ENCODE peak calls at places on chromosome X, in seven cellular contexts. E is stimulated activated CD4-positive, alpha-beta T cell treated with anti-CD3 and anti-CD28 coated beads, Interleukin-4, amount 100 ng/mL, for 1 hour; K is EH; R is activated gamma-delta T cell treated with Interleukin-2 at 50 U/mL for 16 hours; J is BE2C; M is cardiac fibroblast; C is NCI-H1092. V is an unnamed sample.

GRCh38 chrX:46849933-46850332 is 13.1 kb downstream of the RP2 start:
- DNase-seq in E (no peak), K (peak; percentile 26), R (no peak), J (peak; percentile 10), M (no peak), C (no peak), V (peak; percentile 50)

GRCh38 chrX:51804741-51805140 is 61.5 kb downstream of the GSPT2 start:
- DNase-seq in E (no peak), K (no peak), R (no peak), J (no peak), M (no peak), C (no peak), V (no peak)

GRCh38 chrX:128623361-128623760 is 571.2 kb upstream of the ACTRT1 start:
- DNase-seq in E (no peak), K (no peak), R (no peak), J (no peak), M (no peak), C (no peak), V (no peak)

GRCh38 chrX:23493941-23494374 is 159.3 kb downstream of the PTCHD1 start:
- DNase-seq in E (no peak), K (peak; percentile 29), R (no peak), J (peak; percentile 23), M (no peak), C (no peak), V (peak; percentile 33)

GRCh38 chrX:132025085-132025484 is 2.0 kb downstream of the STK26 start:
- DNase-seq in E (peak; percentile 2), K (no peak), R (no peak), J (no peak), M (no peak), C (no peak), V (no peak)

GRCh38 chrX:108736509-108737479 is at the start of gene IRS4:
- DNase-seq in E (no peak), K (peak; percentile 22), R (no peak), J (peak; percentile 36), M (peak; percentile 10), C (no peak), V (no peak)

GRCh38 chrX:25206761-25207160 is 191.0 kb upstream of the ARX start:
- DNase-seq in E (no peak), K (peak; percentile 5), R (no peak), J (no peak), M (no peak), C (no peak), V (no peak)

GRCh38 chrX:3244955-3245354 is 101.5 kb downstream of the MXRA5 start:
- DNase-seq in E (no peak), K (peak; percentile 38), R (no peak), J (no peak), M (peak; percentile 6), C (no peak), V (no peak)

GRCh38 chrX:101206471-101206870 is 13.1 kb upstream of the DRP2 start:
- DNase-seq in E (no peak), K (peak; percentile 65), R (no peak), J (no peak), M (peak; percentile 58), C (no peak), V (peak; percentile 10)

GRCh38 chrX:152926279-152926678 is 28.4 kb downstream of the ZNF185 start:
- DNase-seq in E (peak; percentile 41), K (peak; percentile 71), R (peak; percentile 18), J (peak; percentile 60), M (peak; percentile 58), C (peak; percentile 51), V (peak; percentile 80)

GRCh38 chrX:95059909-95060308 is 1385.9 kb downstream of the FAM133A start:
- DNase-seq in E (no peak), K (no peak), R (no peak), J (no peak), M (no peak), C (no peak), V (no peak)

GRCh38 chrX:13658602-13659001 is 5.7 kb downstream of the TCEANC start:
- DNase-seq in E (no peak), K (peak; percentile 56), R (no peak), J (no peak), M (peak; percentile 70), C (no peak), V (peak; percentile 24)

GRCh38 chrX:133297284-133297683 is 79.1 kb upstream of the TFDP3 start:
- DNase-seq in E (no peak), K (peak; percentile 64), R (no peak), J (no peak), M (peak; percentile 22), C (no peak), V (no peak)

GRCh38 chrX:115571712-115572111 is 10.7 kb downstream of the PLS3 start:
- DNase-seq in E (no peak), K (peak; percentile 46), R (no peak), J (no peak), M (no peak), C (no peak), V (no peak)

GRCh38 chrX:48835524-48836329 is at the start of gene PCSK1N:
- DNase-seq in E (no peak), K (no peak), R (peak; percentile 24), J (peak; percentile 78), M (peak; percentile 1), C (peak; percentile 94), V (peak; percentile 42)

GRCh38 chrX:46582964-46583363 is 9.4 kb downstream of the CHST7 start:
- DNase-seq in E (no peak), K (peak; percentile 92), R (no peak), J (no peak), M (peak; percentile 83), C (no peak), V (no peak)

GRCh38 chrX:28178206-28178605 is 197.0 kb upstream of the DCAF8L1 start:
- DNase-seq in E (no peak), K (no peak), R (no peak), J (no peak), M (no peak), C (no peak), V (no peak)

GRCh38 chrX:79161655-79162054 is 17.2 kb downstream of the GPR174 start:
- DNase-seq in E (no peak), K (no peak), R (peak; percentile 43), J (no peak), M (no peak), C (no peak), V (no peak)

GRCh38 chrX:103329991-103330390 is at the start of gene TCEAL7:
- DNase-seq in E (no peak), K (peak; percentile 47), R (no peak), J (peak; percentile 43), M (peak; percentile 32), C (no peak), V (no peak)

GRCh38 chrX:104351173-104351769 is 96.5 kb upstream of the ESX1 start:
- DNase-seq in E (no peak), K (peak; percentile 83), R (no peak), J (no peak), M (peak; percentile 72), C (no peak), V (no peak)

GRCh38 chrX:134849390-134849789 is 141.4 kb upstream of the SMIM10 start:
- DNase-seq in E (no peak), K (peak; percentile 64), R (no peak), J (no peak), M (peak; percentile 31), C (no peak), V (no peak)

GRCh38 chrX:121102101-121102500 is 54.7 kb downstream of the GLUD2 start:
- DNase-seq in E (no peak), K (no peak), R (no peak), J (no peak), M (no peak), C (no peak), V (no peak)

GRCh38 chrX:116009348-116009747 is 161.2 kb upstream of the AGTR2 start:
- DNase-seq in E (no peak), K (no peak), R (no peak), J (no peak), M (no peak), C (no peak), V (no peak)

V was measured in DMS 273 treated with DMSO at 0.1 percent for 48 hours.